ENCODE peak calls at places on chromosomes 5 and 9, in six cellular contexts. B is heart right ventricle, G is dorsolateral prefrontal cortex, Q is Panc1, U is mesendoderm, W is gastrocnemius medialis. F is an unnamed sample. For H3K27me3, the result is how much of the 10 kb centered on the place peaks cover.

GRCh38 chr5:39503148-39503547 is 78.4 kb upstream of the DAB2 start:
- DNase-seq in B (peak), G (no peak), U (no peak), W (no peak), Q (no peak), F (no peak)

GRCh38 chr5:90289837-90290236 is 119.7 kb downstream of the CETN3 start:
- DNase-seq in G (no peak), Q (no peak), B (no peak), W (no peak), U (peak), F (no peak)

GRCh38 chr9:19785230-19785629 is 3.6 kb downstream of the SLC24A2 start:
- DNase-seq in U (no peak), W (no peak), B (no peak), G (no peak), Q (no peak), F (no peak)

GRCh38 chr9:18605763-18606162 is 131.8 kb downstream of the ADAMTSL1 start:
- DNase-seq in U (peak), G (no peak), Q (no peak), B (peak), W (peak), F (no peak)

GRCh38 chr5:145245354-145245753 is 589.8 kb downstream of the PRELID2 start:
- DNase-seq in B (no peak), U (peak), W (no peak), G (no peak), Q (no peak), F (no peak)

GRCh38 chr9:21060919-21061561 is 16.7 kb downstream of the IFNB1 start:
- DNase-seq in B (no peak), U (peak), G (no peak), W (no peak), Q (no peak), F (no peak)

GRCh38 chr5:59768204-59769040 is 125.1 kb downstream of the PDE4D start:
- DNase-seq in B (peak), Q (no peak), U (peak), W (no peak), G (peak), F (peak)

GRCh38 chr5:113615708-113616107 is 102.2 kb downstream of the YTHDC2 start:
- DNase-seq in U (peak), Q (no peak), W (no peak), G (no peak), B (no peak), F (no peak)

GRCh38 chr9:115395511-115396021 is 277.6 kb upstream of the TNC start:
- DNase-seq in U (peak), G (no peak), B (no peak), Q (no peak), W (no peak), F (no peak)

GRCh38 chr9:14433841-14434511 is 120.0 kb upstream of the NFIB start:
- DNase-seq in B (peak), U (no peak), Q (peak), W (no peak), G (no peak), F (no peak)

GRCh38 chr9:107809859-107810492 is 320.4 kb upstream of the KLF4 start:
- DNase-seq in U (peak), Q (no peak), W (no peak), B (no peak), G (no peak), F (no peak)

GRCh38 chr9:118578467-118578866 is 790.8 kb downstream of the BRINP1 start:
- DNase-seq in U (no peak), Q (no peak), W (no peak), B (no peak), G (no peak), F (no peak)

DNA sequence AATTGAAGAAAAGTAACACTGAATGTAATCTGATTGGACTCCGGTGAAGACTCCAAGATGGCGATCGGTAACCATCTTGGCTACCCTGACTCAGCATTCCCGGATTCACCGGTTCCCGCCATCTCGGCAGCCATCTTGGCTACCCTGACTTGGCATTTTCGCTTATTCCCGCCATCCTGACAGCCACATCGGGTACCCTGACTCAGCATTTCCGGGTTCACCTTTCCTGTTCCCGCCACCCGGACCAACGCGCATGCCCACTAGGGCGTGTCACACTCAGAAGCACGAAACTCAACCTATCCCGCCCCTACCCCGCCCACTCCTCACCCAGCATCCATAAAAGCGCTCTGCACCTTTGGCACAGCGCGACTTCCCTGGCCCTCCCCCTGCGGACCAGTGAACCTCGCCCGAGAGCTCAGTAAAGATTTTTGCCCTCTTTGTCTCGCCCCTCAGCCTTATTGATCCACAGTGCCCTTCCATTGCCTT is 17.2 kb downstream of the SPTLC1 start:
- DNase-seq in W (peak), B (peak), G (peak), Q (peak), U (peak), F (no peak)
- H3K4me3 ChIP-seq in W (no peak), B (peak), G (peak), Q (peak), U (no peak), F (no peak)

DNA sequence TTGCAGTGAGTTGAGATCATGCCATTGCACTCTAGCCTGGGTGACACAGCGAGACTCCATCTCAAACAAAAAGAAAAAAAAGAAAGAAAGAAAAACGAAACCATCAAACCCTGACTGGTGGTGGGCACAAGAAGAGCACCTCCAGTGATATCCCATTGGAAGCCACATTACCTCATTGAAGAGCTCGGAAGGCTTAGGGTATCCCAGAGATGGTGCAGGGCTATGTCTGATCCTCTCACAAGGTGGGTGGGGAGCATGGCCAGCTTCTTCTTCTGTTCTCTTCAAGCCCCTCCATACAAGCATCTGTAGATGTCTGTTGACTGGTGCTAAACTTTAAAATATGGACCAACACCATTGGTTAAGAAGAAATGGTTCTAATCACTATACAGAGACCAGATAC is 45.8 kb downstream of the GAS1 start:
- DNase-seq in B (no peak), W (no peak), U (no peak), G (no peak), Q (no peak), F (no peak)
- H3K27me3 ChIP-seq in B (under half), W (under half), U (under half), G (under half), Q (under half), F (under half)

GRCh38 chr9:128390813-128391711 is 19.9 kb downstream of the URM1 start:
- DNase-seq in Q (no peak), U (no peak), G (no peak), B (no peak), W (no peak), F (peak)
- H3K4me3 ChIP-seq in Q (no peak), U (no peak), G (peak), B (no peak), W (no peak), F (no peak)

GRCh38 chr9:73154271-73154670 is 2.6 kb downstream of the ANXA1 start:
- DNase-seq in G (no peak), B (no peak), Q (no peak), W (no peak), U (no peak), F (no peak)
- H3K27me3 ChIP-seq in G (under half), B (under half), Q (under half), W (under half), U (under half), F (under half)

GRCh38 chr9:7094576-7094975 is 336.8 kb downstream of the KDM4C start:
- DNase-seq in B (no peak), G (no peak), U (no peak), Q (no peak), W (no peak), F (no peak)

GRCh38 chr9:7095054-7095453 is 337.3 kb downstream of the KDM4C start:
- DNase-seq in G (no peak), U (no peak), B (no peak), W (no peak), Q (no peak), F (no peak)

GRCh38 chr9:7094052-7094451 is 336.3 kb downstream of the KDM4C start:
- DNase-seq in B (no peak), W (no peak), Q (no peak), G (no peak), U (peak), F (peak)

GRCh38 chr9:7097040-7097715 is 339.4 kb downstream of the KDM4C start:
- DNase-seq in W (no peak), B (no peak), U (no peak), G (no peak), Q (no peak), F (no peak)

DNA sequence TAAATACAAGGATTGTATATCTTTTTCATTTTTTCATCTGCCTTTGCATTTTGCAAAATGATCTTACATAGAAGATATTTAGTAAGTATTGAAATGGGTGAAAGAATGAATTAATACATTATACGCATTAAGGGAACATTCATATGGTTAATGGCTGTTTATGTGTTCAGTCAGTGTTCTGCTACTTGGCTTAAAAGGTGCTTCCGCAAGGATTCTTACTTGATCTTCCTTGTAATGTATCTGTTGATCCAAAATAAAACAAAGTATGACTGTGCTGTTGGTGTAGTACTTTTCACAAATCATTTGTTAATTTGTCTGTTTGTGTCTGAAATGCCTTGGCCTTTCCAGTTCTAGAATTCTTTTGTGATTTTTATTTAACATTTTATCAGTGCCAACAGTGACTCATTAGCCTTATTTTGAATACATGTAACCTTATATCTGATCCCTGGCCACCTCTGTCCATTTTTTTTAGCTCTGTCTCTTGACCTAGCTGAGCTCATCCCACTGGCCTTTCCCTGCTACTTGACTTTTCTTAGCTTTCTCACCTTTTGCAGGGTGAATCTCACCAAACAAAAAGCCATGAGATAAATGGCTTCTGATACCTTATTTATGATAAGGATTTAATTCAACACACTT is 340.1 kb downstream of the KDM4C start:
- DNase-seq in G (no peak), Q (no peak), W (peak), B (no peak), U (no peak), F (no peak)
- H3K4me3 ChIP-seq in G (no peak), Q (no peak), W (no peak), B (no peak), U (no peak), F (no peak)